ENCODE peak calls at places on chromosomes 3 and 15, in ten cellular contexts. M, W, V, E, T, B, O, J, L and Y are unnamed samples.

GRCh38 chr3:66480666-66481065 is 20.2 kb downstream of the LRIG1 start:
- DNase-seq in O (no peak), W (peak), L (no peak), V (no peak), M (no peak), B (peak), E (no peak), J (no peak), T (no peak), Y (peak)

GRCh38 chr15:41904487-41905359 is 10.9 kb upstream of the SPTBN5 start:
- DNase-seq in L (peak), B (peak), W (peak), J (peak), V (no peak), E (peak), O (no peak), M (peak), T (peak), Y (no peak)

GRCh38 chr15:68700395-68701123 is 120.1 kb downstream of the ANP32A start:
- DNase-seq in V (no peak), W (no peak), O (peak), J (no peak), L (peak), B (no peak), T (peak), M (no peak), E (peak), Y (no peak)

GRCh38 chr3:55897573-55898224 is 410.6 kb upstream of the WNT5A start:
- DNase-seq in T (peak), E (no peak), J (no peak), L (no peak), M (no peak), O (no peak), W (peak), B (no peak), V (no peak), Y (no peak)

GRCh38 chr3:188807002-188807401 is 364.8 kb upstream of the TPRG1 start:
- DNase-seq in E (no peak), B (no peak), O (no peak), J (peak), L (no peak), V (no peak), W (peak), T (no peak), M (no peak), Y (no peak)

GRCh38 chr3:124850633-124851032 is 36.5 kb downstream of the ITGB5 start:
- DNase-seq in O (peak), M (no peak), T (no peak), L (no peak), B (no peak), W (no peak), E (no peak), J (peak), V (no peak), Y (no peak)

GRCh38 chr3:43405888-43406636 is 119.7 kb downstream of the SNRK start:
- DNase-seq in W (no peak), M (no peak), T (no peak), O (peak), E (no peak), L (no peak), J (no peak), V (no peak), B (no peak), Y (no peak)

GRCh38 chr15:73727330-73728018 is 25.7 kb downstream of the INSYN1 start:
- DNase-seq in B (no peak), E (no peak), T (no peak), L (no peak), O (no peak), J (peak), M (no peak), W (no peak), V (no peak), Y (no peak)

GRCh38 chr3:188442430-188442829 is 288.5 kb downstream of the LPP start:
- DNase-seq in E (no peak), L (no peak), T (no peak), B (no peak), M (no peak), V (no peak), W (peak), O (no peak), J (no peak), Y (no peak)